ENCODE peak calls at places on chromosome 4, in eight cellular contexts. K is MG63, D is choroid plexus epithelial cell, R is pancreas, H is lower lobe of right lung, V is GM23338, P is right atrium auricular region, X is cardiac fibroblast. S is an unnamed sample.

GRCh38 chr4:100988876-100989275 is 358.4 kb downstream of the PPP3CA start:
- DNase-seq in H (no peak), D (peak), K (no peak), P (no peak), R (no peak), X (no peak), V (no peak), S (no peak)

GRCh38 chr4:26059391-26060154 is 145.6 kb downstream of the SMIM20 start:
- DNase-seq in K (no peak), D (no peak), R (no peak), V (no peak), H (no peak), P (no peak), X (no peak), S (no peak)

GRCh38 chr4:183356931-183357675 is 34.9 kb upstream of the CLDN24 start:
- DNase-seq in V (no peak), P (no peak), D (no peak), K (no peak), X (no peak), R (no peak), H (no peak), S (no peak)

GRCh38 chr4:158112612-158113011 is 60.2 kb downstream of the GASK1B start:
- DNase-seq in K (no peak), X (peak), R (no peak), H (no peak), V (no peak), P (no peak), D (peak), S (peak)

GRCh38 chr4:135319685-135320084 is 1118.1 kb upstream of the PABPC4L start:
- DNase-seq in V (peak), D (peak), P (no peak), X (peak), H (no peak), K (no peak), R (no peak), S (no peak)

GRCh38 chr4:145279122-145279960 is 99.0 kb upstream of the OTUD4 start:
- DNase-seq in V (no peak), K (peak), R (no peak), P (no peak), H (no peak), X (peak), D (peak), S (peak)

GRCh38 chr4:89563431-89563830 is 255.8 kb upstream of the GPRIN3 start:
- DNase-seq in P (no peak), V (no peak), X (no peak), D (peak), K (no peak), R (no peak), H (no peak), S (no peak)

GRCh38 chr4:182268966-182269365 is 25.8 kb downstream of the TENM3 start:
- DNase-seq in P (no peak), H (no peak), X (no peak), R (no peak), D (no peak), V (no peak), K (no peak), S (no peak)

GRCh38 chr4:170675568-170676262 is 586.0 kb upstream of the AADAT start:
- DNase-seq in P (no peak), K (no peak), V (no peak), X (peak), H (no peak), R (no peak), D (peak), S (peak)

GRCh38 chr4:142036795-142037583 is 400.6 kb downstream of the IL15 start:
- DNase-seq in X (peak), V (no peak), P (no peak), H (no peak), K (no peak), R (no peak), D (no peak), S (peak)

GRCh38 chr4:961651-962230 is 11.6 kb downstream of the DGKQ start:
- DNase-seq in H (no peak), P (no peak), D (no peak), V (no peak), K (no peak), X (no peak), R (peak), S (no peak)

GRCh38 chr4:129468624-129469023 is 372.7 kb downstream of the C4orf33 start:
- DNase-seq in X (no peak), K (no peak), V (no peak), D (no peak), H (no peak), P (no peak), R (no peak), S (no peak)

GRCh38 chr4:55080174-55080865 is 45.1 kb downstream of the KDR start:
- DNase-seq in D (peak), K (peak), V (no peak), H (no peak), X (no peak), R (no peak), P (no peak), S (peak)

GRCh38 chr4:145012841-145013240 is 85.2 kb downstream of the ANAPC10 start:
- DNase-seq in V (no peak), P (no peak), X (peak), H (no peak), R (no peak), D (peak), K (no peak), S (peak)

GRCh38 chr4:98779021-98779420 is 120.6 kb upstream of the TSPAN5 start:
- DNase-seq in R (no peak), H (no peak), K (no peak), D (peak), V (no peak), X (no peak), P (no peak), S (peak)

GRCh38 chr4:170227928-170228327 is 138.2 kb upstream of the AADAT start:
- DNase-seq in R (no peak), V (peak), P (no peak), K (no peak), H (no peak), D (no peak), X (no peak), S (no peak)

GRCh38 chr4:138832563-138832962 is 183.0 kb upstream of the NOCT start:
- DNase-seq in V (no peak), R (no peak), D (no peak), K (no peak), X (no peak), H (no peak), P (no peak), S (no peak)

GRCh38 chr4:56689661-56690060 is 8.6 kb upstream of the HOPX start:
- DNase-seq in X (no peak), R (no peak), H (no peak), K (no peak), D (no peak), V (no peak), P (no peak), S (no peak)

GRCh38 chr4:26206339-26206738 is 114.5 kb upstream of the RBPJ start:
- DNase-seq in X (peak), H (no peak), K (peak), P (no peak), V (no peak), R (no peak), D (peak), S (peak)

GRCh38 chr4:153809916-153810810 is 21.3 kb upstream of the SFRP2 start:
- DNase-seq in X (no peak), R (no peak), K (no peak), H (no peak), P (no peak), V (no peak), D (no peak), S (no peak)

GRCh38 chr4:144347116-144347515 is 206.6 kb upstream of the GYPA start:
- DNase-seq in X (no peak), D (no peak), R (no peak), K (no peak), H (no peak), P (no peak), V (no peak), S (no peak)

GRCh38 chr4:107094332-107094731 is 58.2 kb upstream of the DKK2 start:
- DNase-seq in H (no peak), X (peak), V (peak), R (no peak), K (no peak), P (no peak), D (peak), S (peak)

GRCh38 chr4:164761233-164761632 is 7.3 kb downstream of the SMIM31 start:
- DNase-seq in K (no peak), P (no peak), V (no peak), H (no peak), R (no peak), X (no peak), D (no peak), S (no peak)

GRCh38 chr4:86302242-86302641 is 57.6 kb downstream of the MAPK10 start:
- DNase-seq in H (no peak), P (peak), R (no peak), X (peak), V (peak), K (no peak), D (no peak), S (no peak)

GRCh38 chr4:20255251-20255586 is 3.5 kb downstream of the SLIT2 start:
- DNase-seq in V (no peak), H (no peak), R (no peak), D (no peak), K (no peak), P (no peak), X (no peak), S (no peak)

GRCh38 chr4:1403591-1404572 is 2.4 kb downstream of the NKX1-1 start:
- DNase-seq in K (peak), X (no peak), R (peak), P (peak), D (no peak), V (peak), H (peak), S (peak)

GRCh38 chr4:88737304-88738015 is 39.8 kb upstream of the NAP1L5 start:
- DNase-seq in H (no peak), R (no peak), P (no peak), V (peak), K (no peak), D (peak), X (no peak), S (no peak)

GRCh38 chr4:19026281-19026680 is 1004.7 kb upstream of the LCORL start:
- DNase-seq in P (no peak), K (peak), D (peak), X (no peak), R (no peak), V (no peak), H (no peak), S (no peak)

GRCh38 chr4:106287353-106287969 is 28.5 kb downstream of the TBCK start:
- DNase-seq in X (peak), R (no peak), V (no peak), D (peak), K (no peak), P (no peak), H (no peak), S (peak)

GRCh38 chr4:11904117-11904535 is 475.4 kb upstream of the HS3ST1 start:
- DNase-seq in V (no peak), H (peak), P (peak), D (no peak), X (peak), K (peak), R (no peak), S (no peak)

GRCh38 chr4:665381-665750 is 8.7 kb downstream of the ATP5ME start:
- DNase-seq in R (peak), K (no peak), X (no peak), H (peak), D (no peak), V (no peak), P (no peak), S (no peak)

GRCh38 chr4:2482693-2483092 is 13.8 kb downstream of the RNF4 start:
- DNase-seq in K (no peak), H (no peak), D (peak), V (no peak), R (no peak), P (no peak), X (peak), S (peak)

GRCh38 chr4:156952078-156952759 is 19.4 kb downstream of the PDGFC start:
- DNase-seq in V (no peak), R (no peak), P (no peak), H (no peak), K (no peak), X (no peak), D (no peak), S (no peak)

GRCh38 chr4:84814100-84814750 is 152.3 kb downstream of the WDFY3 start:
- DNase-seq in D (peak), P (no peak), V (no peak), X (peak), K (peak), R (no peak), H (no peak), S (peak)

GRCh38 chr4:168765726-168766125 is 244.3 kb downstream of the CBR4 start:
- DNase-seq in R (no peak), P (peak), H (no peak), K (peak), D (no peak), V (no peak), X (peak), S (no peak)

GRCh38 chr4:87274803-87275202 is 47.9 kb downstream of the HSD17B13 start:
- DNase-seq in R (no peak), H (no peak), X (no peak), V (no peak), D (no peak), K (no peak), P (no peak), S (no peak)

GRCh38 chr4:163380703-163381102 is 37.0 kb downstream of the NPY5R start:
- DNase-seq in H (no peak), K (no peak), V (no peak), D (no peak), R (no peak), P (no peak), X (no peak), S (no peak)

GRCh38 chr4:9891740-9892139 is 110.3 kb downstream of the DRD5 start:
- DNase-seq in K (no peak), H (no peak), V (no peak), D (no peak), P (no peak), X (no peak), R (no peak), S (no peak)

DNA sequence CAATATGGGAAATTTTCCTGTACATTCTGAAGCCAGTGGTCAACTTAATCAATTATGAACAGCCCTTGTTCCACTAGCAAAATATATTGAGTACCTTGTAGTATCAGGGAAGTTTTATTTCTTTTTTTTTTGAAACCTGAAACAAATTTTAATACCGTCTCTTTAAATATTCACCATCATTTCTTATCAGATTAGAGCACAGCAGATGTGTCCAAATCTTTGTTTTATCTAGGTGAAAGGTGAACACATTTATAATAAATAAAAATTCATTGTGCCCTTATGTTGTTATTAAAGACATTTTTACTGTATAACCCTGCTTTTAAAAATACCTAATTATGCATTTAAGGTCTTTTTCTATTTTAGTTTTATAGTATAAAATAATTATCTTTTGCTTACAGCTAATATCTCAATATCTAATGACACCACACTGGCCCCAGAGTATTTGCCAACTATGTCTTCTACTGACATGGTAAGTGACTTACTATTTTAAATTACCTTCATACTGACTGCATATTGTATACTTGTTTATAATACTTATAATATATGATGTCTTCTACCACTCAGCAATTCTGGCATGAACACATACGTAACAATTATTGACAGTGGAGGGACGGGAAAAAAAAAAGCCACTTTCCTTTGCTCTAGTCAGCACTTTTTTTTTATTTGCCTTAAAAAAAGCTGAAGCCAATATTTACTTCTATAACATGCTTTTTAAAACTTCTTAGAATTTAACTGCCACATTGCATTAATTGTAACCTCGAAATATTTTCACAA is 147.9 kb downstream of the SLC4A4 start:
- DNase-seq in P (no peak), X (no peak), V (no peak), H (no peak), R (no peak), K (no peak), D (no peak), S (no peak)
- H3K4me3 ChIP-seq in P (peak), X (no peak), V (no peak), H (no peak), R (no peak), K (no peak), D (no peak), S (no peak)

GRCh38 chr4:47483722-47484121 is 1.4 kb upstream of the ATP10D start:
- DNase-seq in R (no peak), K (peak), D (peak), V (no peak), P (no peak), X (no peak), H (no peak), S (peak)

GRCh38 chr4:47488706-47489105 is 3.6 kb downstream of the ATP10D start:
- DNase-seq in H (no peak), D (no peak), V (no peak), P (no peak), K (no peak), R (no peak), X (no peak), S (no peak)

GRCh38 chr4:47485047-47485692 is at the start of gene ATP10D:
- DNase-seq in D (peak), P (peak), K (peak), X (peak), V (peak), H (peak), R (peak), S (peak)

GRCh38 chr4:47484169-47484568 is 906 bp upstream of the ATP10D start:
- DNase-seq in V (no peak), X (no peak), P (no peak), R (no peak), H (no peak), K (no peak), D (no peak), S (no peak)

GRCh38 chr4:47486306-47486705 is 1.2 kb downstream of the ATP10D start:
- DNase-seq in X (peak), P (no peak), K (no peak), R (no peak), H (no peak), V (no peak), D (peak), S (peak)
- H3K4me3 ChIP-seq in X (peak), P (peak), K (peak), R (no peak), H (peak), V (peak), D (peak), S (peak)

GRCh38 chr4:110622841-110623709 is at the start of gene PITX2:
- DNase-seq in R (peak), D (peak), K (peak), P (peak), X (peak), H (peak), V (peak), S (peak)
- H3K4me3 ChIP-seq in R (no peak), D (peak), K (peak), P (peak), X (peak), H (peak), V (peak), S (peak)

GRCh38 chr4:155208258-155209054 is at the start of gene NPY2R:
- DNase-seq in K (no peak), H (peak), V (peak), X (no peak), R (peak), D (no peak), P (no peak), S (no peak)

GRCh38 chr4:155207534-155208257 is 740 bp upstream of the NPY2R start:
- DNase-seq in H (no peak), V (peak), P (no peak), K (peak), R (peak), D (no peak), X (peak), S (peak)
- H3K4me3 ChIP-seq in H (peak), V (peak), P (peak), K (no peak), R (no peak), D (no peak), X (peak), S (no peak)

GRCh38 chr4:109798866-109799265 is 2.9 kb downstream of the CFI start:
- DNase-seq in H (no peak), V (peak), K (no peak), R (no peak), X (no peak), D (no peak), P (no peak), S (no peak)

GRCh38 chr4:109803924-109804571 is 2.2 kb upstream of the CFI start:
- DNase-seq in K (no peak), D (peak), R (no peak), V (peak), X (peak), P (no peak), H (no peak), S (peak)

GRCh38 chr4:109801895-109802319 is at the start of gene CFI:
- DNase-seq in H (no peak), R (no peak), X (peak), D (peak), K (no peak), P (no peak), V (no peak), S (no peak)

DNA sequence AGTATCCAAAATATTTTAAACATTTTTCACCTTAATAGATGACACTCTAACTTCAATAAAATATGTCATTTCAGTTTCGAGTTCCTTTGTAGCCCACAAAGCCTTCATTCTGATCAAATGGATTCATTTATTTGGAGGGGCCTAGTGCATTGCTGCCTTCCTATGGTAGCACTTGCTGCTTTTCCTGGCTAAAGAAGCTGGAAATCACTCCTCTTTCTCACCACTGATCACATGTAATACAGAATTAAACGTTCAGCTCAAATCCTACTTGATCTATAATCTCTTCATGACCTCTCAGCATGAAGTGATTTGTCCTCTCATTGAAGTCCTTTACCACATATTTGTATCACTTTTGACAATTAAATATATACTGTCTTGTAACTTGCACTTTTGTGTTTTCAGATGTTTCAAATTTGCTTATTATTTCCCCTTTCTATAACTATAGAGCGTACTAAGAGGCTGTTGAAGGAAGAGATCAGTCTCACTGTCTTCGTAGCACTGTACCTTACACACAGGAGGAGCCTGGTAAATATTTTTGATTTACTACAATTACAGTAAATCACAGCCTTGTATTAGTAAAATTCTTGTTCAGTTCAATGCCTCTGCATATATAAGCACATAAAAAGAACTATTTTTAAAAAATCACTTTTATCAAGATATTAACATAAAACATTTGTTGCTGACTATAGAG is 555 bp downstream of the CFI start:
- DNase-seq in P (no peak), D (peak), H (no peak), K (no peak), R (no peak), V (no peak), X (no peak), S (no peak)
- H3K4me3 ChIP-seq in P (peak), D (peak), H (peak), K (no peak), R (no peak), V (no peak), X (no peak), S (no peak)

DNA sequence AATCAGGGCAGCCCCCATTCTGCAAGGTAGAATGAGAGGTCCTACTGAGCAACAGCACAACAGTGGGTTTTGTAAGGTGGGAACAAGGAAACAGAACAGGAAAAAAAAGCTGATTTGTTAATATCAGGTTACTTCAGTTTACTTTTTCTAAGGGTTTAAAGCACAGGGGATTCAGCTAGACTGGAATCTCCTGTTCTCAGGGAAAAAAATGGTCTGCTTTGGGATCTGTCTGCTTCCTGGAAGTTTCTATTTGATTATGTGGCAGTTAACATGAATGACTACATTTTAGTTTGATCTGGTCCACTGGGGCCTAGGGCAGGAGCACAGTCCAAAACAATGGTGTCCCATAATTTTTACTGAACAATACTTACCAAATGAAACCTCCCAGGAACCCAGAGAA is 104.6 kb downstream of the FBXW7 start:
- DNase-seq in K (no peak), V (no peak), D (no peak), R (no peak), H (no peak), P (no peak), X (no peak), S (no peak)
- H3K4me3 ChIP-seq in K (no peak), V (no peak), D (no peak), R (no peak), H (no peak), P (no peak), X (no peak), S (no peak)

GRCh38 chr4:132180020-132180427 is 969.1 kb upstream of the PCDH10 start:
- DNase-seq in K (peak), V (no peak), R (no peak), X (peak), P (no peak), D (peak), H (no peak), S (peak)
- H3K4me3 ChIP-seq in K (no peak), V (no peak), R (no peak), X (peak), P (no peak), D (no peak), H (no peak), S (no peak)

S was measured in foreskin fibroblast.